ENCODE peak calls at places on chromosome 21, in five cellular contexts. Z is BE2C, O is heart right ventricle, X is psoas muscle, A is colonic mucosa. L is an unnamed sample. For H3K4me1, the result is how much of the 10 kb centered on the place peaks cover.

GRCh38 chr21:15848632-15849031 is 118.8 kb downstream of the USP25 start:
- DNase-seq in O (no peak), X (no peak), Z (no peak), A (no peak), L (no peak)

GRCh38 chr21:14838400-14838799 is 226.4 kb downstream of the NRIP1 start:
- DNase-seq in Z (no peak), A (no peak), O (no peak), X (no peak), L (no peak)

GRCh38 chr21:31929548-31929947 is 56.7 kb downstream of the HUNK start:
- DNase-seq in Z (no peak), A (no peak), X (no peak), O (no peak), L (no peak)

GRCh38 chr21:31656199-31657095 is 3.0 kb upstream of the SOD1 start:
- DNase-seq in A (no peak), O (no peak), Z (no peak), X (no peak), L (no peak)

GRCh38 chr21:35643176-35643575 is 417.1 kb downstream of the SETD4 start:
- DNase-seq in A (no peak), Z (no peak), O (no peak), X (no peak), L (no peak)

GRCh38 chr21:31136891-31137290 is 98.6 kb upstream of the KRTAP19-8 start:
- DNase-seq in A (no peak), X (no peak), O (no peak), Z (peak), L (no peak)

GRCh38 chr21:31370893-31371652 is 27.0 kb upstream of the TIAM1 start:
- DNase-seq in A (no peak), X (no peak), Z (no peak), O (no peak), L (no peak)

GRCh38 chr21:17352937-17353655 is 159.7 kb upstream of the CXADR start:
- DNase-seq in Z (peak), X (no peak), O (no peak), A (no peak), L (no peak)

GRCh38 chr21:34892196-34892595 is 156.9 kb downstream of the RUNX1 start:
- DNase-seq in A (no peak), X (no peak), Z (no peak), O (no peak), L (no peak)

GRCh38 chr21:36055551-36055950 is 4.8 kb downstream of the SETD4 start:
- DNase-seq in A (no peak), Z (no peak), O (no peak), X (no peak), L (no peak)

GRCh38 chr21:35503646-35504045 is 454.5 kb upstream of the RUNX1 start:
- DNase-seq in O (no peak), A (no peak), X (no peak), Z (no peak), L (no peak)

GRCh38 chr21:31866077-31866511 is 6.7 kb upstream of the HUNK start:
- DNase-seq in X (peak), Z (peak), O (peak), A (peak), L (peak)

GRCh38 chr21:43278766-43279577 is 110.2 kb downstream of the CRYAA start:
- DNase-seq in A (no peak), Z (peak), O (no peak), X (no peak), L (peak)

GRCh38 chr21:30234643-30235042 is 18.7 kb upstream of the CLDN8 start:
- DNase-seq in A (no peak), X (no peak), Z (no peak), O (no peak), L (no peak)

GRCh38 chr21:25700741-25701140 is 34.0 kb downstream of the ATP5PF start:
- DNase-seq in Z (no peak), X (no peak), O (no peak), A (no peak), L (no peak)

GRCh38 chr21:22444990-22445389 is 1446.8 kb downstream of the NCAM2 start:
- DNase-seq in O (no peak), Z (no peak), X (no peak), A (no peak), L (no peak)

GRCh38 chr21:41220208-41220733 is 52.3 kb downstream of the BACE2 start:
- DNase-seq in O (no peak), Z (no peak), A (no peak), X (no peak), L (no peak)

GRCh38 chr21:43287111-43287973 is 118.5 kb downstream of the CRYAA start:
- DNase-seq in Z (peak), A (no peak), X (no peak), O (no peak), L (peak)

GRCh38 chr21:31335957-31336738 is 7.9 kb downstream of the TIAM1 start:
- DNase-seq in Z (no peak), A (no peak), O (no peak), X (no peak), L (no peak)

GRCh38 chr21:25560151-25560783 is 47.0 kb downstream of the MRPL39 start:
- DNase-seq in X (no peak), Z (no peak), O (no peak), A (no peak), L (peak)

GRCh38 chr21:26210614-26211013 is 40.0 kb upstream of the APP start:
- DNase-seq in X (no peak), A (no peak), Z (no peak), O (no peak), L (no peak)

GRCh38 chr21:26055841-26056264 is 114.7 kb downstream of the APP start:
- DNase-seq in A (no peak), X (no peak), O (no peak), Z (no peak), L (no peak)

GRCh38 chr21:17726047-17726446 is 93.1 kb downstream of the C21orf91 start:
- DNase-seq in O (no peak), X (no peak), Z (peak), A (no peak), L (no peak)

GRCh38 chr21:15274701-15275255 is 210.0 kb upstream of the NRIP1 start:
- DNase-seq in O (no peak), A (no peak), Z (no peak), X (no peak), L (no peak)

GRCh38 chr21:40204956-40205355 is 337.7 kb downstream of the PCP4 start:
- DNase-seq in O (no peak), Z (no peak), A (no peak), X (no peak), L (no peak)

GRCh38 chr21:34801519-34802132 is 132.8 kb downstream of the CLIC6 start:
- DNase-seq in Z (no peak), A (no peak), O (no peak), X (no peak), L (no peak)

GRCh38 chr21:21668198-21668597 is 670.0 kb downstream of the NCAM2 start:
- DNase-seq in Z (no peak), O (no peak), A (no peak), X (no peak), L (no peak)

GRCh38 chr21:32189688-32190483 is 89.0 kb downstream of the MIS18A start:
- DNase-seq in A (no peak), Z (no peak), O (no peak), X (no peak), L (no peak)

GRCh38 chr21:35139382-35139715 is 90.2 kb upstream of the RUNX1 start:
- DNase-seq in A (no peak), O (no peak), Z (no peak), X (no peak), L (no peak)

GRCh38 chr21:36076878-36077658 is 7.2 kb downstream of the CBR1 start:
- DNase-seq in Z (no peak), O (no peak), A (no peak), X (no peak), L (no peak)

GRCh38 chr21:38942617-38943245 is 137.0 kb downstream of the ETS2 start:
- DNase-seq in O (no peak), Z (no peak), A (no peak), X (no peak), L (no peak)

GRCh38 chr21:30829659-30830058 is at the start of gene KRTAP7-1:
- DNase-seq in O (no peak), A (no peak), X (no peak), Z (no peak), L (no peak)

GRCh38 chr21:17386498-17386897 is 126.3 kb upstream of the CXADR start:
- DNase-seq in A (no peak), O (no peak), X (no peak), Z (no peak), L (no peak)

DNA sequence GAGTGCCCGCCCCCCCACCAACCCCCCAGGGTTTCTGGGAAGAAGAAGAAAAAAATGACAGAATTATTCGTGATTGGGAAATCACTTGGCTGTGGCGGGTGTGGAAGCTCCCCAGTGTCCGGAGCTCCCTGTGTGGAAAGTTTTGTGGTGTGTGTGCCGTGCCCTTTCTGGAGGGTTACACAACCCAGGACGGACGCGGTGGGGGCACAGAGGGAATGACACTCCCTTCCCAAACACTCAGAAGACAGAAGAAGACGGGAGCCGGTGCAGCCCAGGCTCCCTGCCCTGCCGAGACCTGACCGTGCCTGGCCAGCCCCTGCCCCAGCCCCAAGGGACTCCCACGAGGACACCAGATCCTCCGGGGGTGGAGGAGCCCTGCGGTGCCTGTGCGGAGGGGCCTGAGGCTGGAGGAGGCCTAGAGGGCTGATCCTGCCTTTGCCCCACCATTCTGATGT is 33.0 kb upstream of the ADARB1 start:
- DNase-seq in Z (peak), A (peak), X (peak), O (peak), L (peak)
- H3K4me3 ChIP-seq in Z (no peak), A (no peak), X (peak), O (no peak), L (peak)

GRCh38 chr21:42235593-42235992 is 16.7 kb downstream of the ABCG1 start:
- DNase-seq in O (no peak), X (peak), A (no peak), Z (no peak), L (no peak)

GRCh38 chr21:42236014-42236413 is 17.1 kb downstream of the ABCG1 start:
- DNase-seq in Z (no peak), X (peak), O (peak), A (no peak), L (no peak)

GRCh38 chr21:42234026-42234425 is 15.1 kb downstream of the ABCG1 start:
- DNase-seq in O (no peak), A (no peak), Z (no peak), X (peak), L (peak)

GRCh38 chr21:42233067-42233981 is 14.4 kb downstream of the ABCG1 start:
- DNase-seq in A (peak), O (peak), Z (peak), X (peak), L (peak)

DNA sequence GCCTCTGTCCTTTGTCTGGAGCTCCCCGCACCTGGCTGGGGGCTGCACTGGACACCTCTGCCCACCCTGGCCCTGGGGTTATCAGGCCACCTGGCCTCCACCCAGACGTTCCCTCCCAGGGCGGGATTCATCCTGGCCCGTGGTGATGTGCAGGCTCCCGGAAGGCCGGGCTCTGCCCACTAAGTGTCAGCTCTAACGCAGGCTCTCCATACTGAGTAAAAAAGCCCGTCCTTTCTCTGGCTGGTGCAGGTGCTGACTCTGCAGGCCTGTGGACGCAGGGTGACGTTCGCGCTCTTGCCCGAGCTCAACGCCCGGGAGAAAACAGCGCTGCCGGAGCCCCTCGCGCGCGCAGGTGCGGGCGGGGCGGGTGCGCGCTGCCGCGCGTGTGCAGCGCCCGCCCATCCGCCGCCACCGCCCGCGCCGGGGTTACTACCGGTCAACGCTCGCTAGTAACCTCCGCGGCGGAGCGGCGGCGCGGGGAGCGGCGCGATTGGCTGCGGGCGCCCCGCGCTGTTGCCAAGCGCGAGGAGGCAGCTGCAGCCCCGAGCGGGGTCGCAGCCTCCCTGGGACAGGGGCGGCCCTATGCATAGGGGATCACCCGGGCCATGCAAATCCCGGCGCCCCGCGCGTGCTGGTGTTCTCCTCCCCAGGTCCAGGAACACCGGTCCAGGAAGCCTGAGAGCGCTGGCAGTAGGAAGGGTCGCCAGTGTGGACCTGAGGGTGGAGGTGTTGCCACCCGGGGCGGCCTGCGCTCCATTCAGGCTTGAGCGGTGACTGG is 15.7 kb downstream of the ABCG1 start:
- DNase-seq in X (peak), Z (peak), A (peak), O (peak), L (peak)
- H3K4me1 ChIP-seq in X (half or more), Z (under half), A (under half), O (half or more), L (half or more)

GRCh38 chr21:44337941-44338895 is 972 bp downstream of the CFAP410 start:
- DNase-seq in X (peak), A (peak), Z (peak), O (peak), L (peak)
- H3K4me3 ChIP-seq in X (peak), A (peak), Z (peak), O (peak), L (peak)

DNA sequence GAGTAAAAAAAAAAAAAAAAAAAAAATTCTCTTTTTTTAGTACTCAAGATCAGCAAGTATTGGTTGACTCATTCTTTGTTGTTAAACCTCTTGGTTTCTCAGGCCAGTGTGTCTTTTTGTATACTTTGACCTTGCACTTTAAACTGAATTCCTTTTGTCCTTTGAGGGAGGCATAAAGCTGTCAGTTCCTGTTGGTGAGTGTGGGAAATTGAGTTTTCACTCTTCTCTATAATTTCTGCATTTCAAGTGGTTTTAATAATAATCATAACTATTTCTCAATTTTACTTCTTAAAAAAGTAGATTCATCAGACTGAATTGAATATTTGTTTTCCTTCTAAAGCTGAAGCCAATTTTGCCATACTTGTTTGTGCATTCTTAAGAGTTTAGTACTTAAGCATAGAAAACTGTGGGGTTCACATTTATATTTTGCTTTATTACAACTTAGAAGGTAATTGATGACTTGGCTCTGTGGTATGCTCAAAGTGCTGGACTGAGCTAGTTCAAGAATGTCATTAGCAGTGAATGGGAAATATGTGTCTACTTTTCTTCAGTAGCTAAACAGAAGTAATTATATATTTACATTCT is 43.4 kb downstream of the ITSN1 start:
- DNase-seq in Z (no peak), X (no peak), A (no peak), O (no peak), L (no peak)
- H3K4me1 ChIP-seq in Z (under half), X (under half), A (under half), O (half or more), L (under half)

DNA sequence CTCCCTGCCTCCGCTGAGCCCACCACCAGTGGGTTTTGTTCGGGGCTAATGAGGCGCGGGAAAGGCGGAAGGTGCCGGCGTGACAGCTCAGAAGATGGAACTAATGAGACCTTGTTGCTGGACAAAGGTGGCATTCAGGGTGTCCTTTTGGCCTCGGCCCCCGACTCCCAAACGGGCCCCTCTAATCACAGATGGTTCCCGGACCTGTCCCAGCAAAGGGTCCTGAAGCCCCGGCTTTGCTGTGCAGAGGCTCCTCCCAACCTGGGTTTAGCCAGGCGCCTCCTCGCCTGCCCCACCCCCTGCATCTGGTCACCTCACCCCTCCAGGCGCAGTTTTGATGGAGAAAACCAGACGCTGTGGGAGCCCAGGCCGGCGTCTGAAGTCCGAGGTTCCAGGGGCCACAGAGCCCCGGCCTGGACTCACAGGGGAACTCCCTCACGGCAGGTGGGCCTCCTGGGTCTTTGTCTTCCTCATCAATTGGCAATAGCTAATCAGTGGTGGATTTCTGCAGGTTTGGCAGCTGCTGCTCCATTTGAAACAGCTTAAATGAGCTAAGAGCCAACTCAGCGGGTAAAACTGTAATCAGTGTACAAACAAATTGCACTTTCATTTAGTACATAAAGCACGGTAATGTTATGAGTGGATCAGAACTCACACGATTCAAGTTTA is 44.3 kb upstream of the ADARB1 start:
- DNase-seq in O (no peak), Z (peak), A (no peak), X (peak), L (no peak)
- H3K4me3 ChIP-seq in O (no peak), Z (peak), A (no peak), X (no peak), L (no peak)

DNA sequence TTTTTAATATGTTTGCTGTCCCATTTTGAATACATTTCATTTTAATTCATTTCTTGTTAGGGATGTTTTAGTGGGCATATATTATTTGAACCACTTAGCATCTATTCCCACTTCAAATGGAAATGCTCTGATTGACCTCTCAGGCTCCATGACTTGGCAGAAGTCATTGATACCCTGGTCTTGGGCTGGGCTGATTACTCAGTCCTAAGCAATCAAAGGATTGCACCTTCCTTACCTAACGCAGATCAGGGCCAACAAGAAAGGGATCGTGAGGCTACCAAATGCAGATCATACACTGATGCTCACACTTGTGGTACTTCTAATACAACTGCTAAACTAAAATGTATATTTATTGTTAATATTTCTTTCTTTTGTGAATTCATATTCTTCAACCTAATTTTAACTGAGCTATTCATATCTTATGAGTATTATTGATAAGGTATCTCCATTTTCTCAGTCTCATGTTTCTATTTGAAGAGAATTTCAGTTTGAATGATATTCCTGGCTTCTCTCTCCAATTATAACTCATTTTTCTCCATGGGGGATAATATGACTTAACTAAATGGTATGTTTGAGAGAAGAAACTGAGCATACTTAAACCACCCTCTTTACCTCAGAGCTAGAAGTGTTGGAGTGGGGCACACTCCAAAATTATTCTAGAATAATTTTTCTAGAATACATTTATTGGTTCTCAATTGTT is 615.5 kb upstream of the ADAMTS5 start:
- DNase-seq in Z (no peak), O (no peak), X (no peak), A (no peak), L (no peak)
- H3K4me1 ChIP-seq in Z (under half), O (under half), X (under half), A (under half), L (under half)

DNA sequence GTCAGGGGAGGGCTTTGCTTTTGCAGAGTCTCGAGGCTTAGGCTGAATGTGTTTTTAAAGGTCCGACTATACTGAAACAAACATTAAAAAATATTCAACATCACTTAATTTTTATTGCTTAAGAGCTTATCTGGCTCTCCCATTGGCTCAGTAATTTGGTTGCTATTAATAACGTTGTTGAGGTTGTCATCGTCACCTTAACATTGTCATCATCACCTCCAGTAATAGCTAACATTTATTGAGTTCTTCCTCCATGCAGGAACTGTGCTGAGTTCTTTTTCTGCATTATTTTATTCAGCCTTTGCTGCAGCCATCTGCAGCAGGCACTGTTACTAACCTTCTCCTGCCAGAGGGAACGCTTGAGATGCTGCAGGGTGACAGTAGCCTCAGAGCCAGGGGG is 40.1 kb downstream of the ADARB1 start:
- DNase-seq in X (no peak), A (no peak), Z (no peak), O (no peak), L (no peak)
- H3K4me3 ChIP-seq in X (no peak), A (no peak), Z (no peak), O (no peak), L (no peak)

GRCh38 chr21:37450385-37451044 is 83.9 kb downstream of the DYRK1A start:
- DNase-seq in X (no peak), Z (no peak), O (no peak), A (no peak), L (no peak)

GRCh38 chr21:37451446-37451845 is 84.9 kb downstream of the DYRK1A start:
- DNase-seq in X (no peak), A (no peak), O (no peak), Z (no peak), L (no peak)

GRCh38 chr21:37453350-37453749 is 86.8 kb downstream of the DYRK1A start:
- DNase-seq in A (no peak), X (no peak), O (no peak), Z (no peak), L (no peak)

GRCh38 chr21:37454869-37455503 is 88.4 kb downstream of the DYRK1A start:
- DNase-seq in A (no peak), X (no peak), Z (no peak), O (no peak), L (no peak)

GRCh38 chr21:37452222-37452621 is 85.6 kb downstream of the DYRK1A start:
- DNase-seq in Z (no peak), A (no peak), O (peak), X (peak), L (no peak)
- H3K4me1 ChIP-seq in Z (under half), A (under half), O (half or more), X (half or more), L (half or more)